ENCODE peak calls at places on chromosome 19, in six cellular contexts. One of them, this sample, is unnamed.

GRCh38 chr19:43841990-43842389 is 14.9 kb downstream of the ZNF283 start:
- DNase-seq in SHP77 treated with DMSO at 0.1 percent for 48 hours: no peak
- DNase-seq in endothelial cell: no peak
- DNase-seq in stimulated activated naive B cell treated with anti-CD40 and anti-IgM and Interleukin-4, amounts not matched to agents 10 μg/mL and 1 μg/mL and 100 μg/mL, for 72 hours: no peak
- DNase-seq in nucleus accumbens: no peak
- DNase-seq in activated CD8-positive, alpha-beta T cell treated with anti-CD3 and anti-CD28 coated beads for 36 hours: no peak
- DNase-seq in this sample: no peak

GRCh38 chr19:9498183-9498902 is at the start of gene ZNF560:
- DNase-seq in SHP77 treated with DMSO at 0.1 percent for 48 hours: no peak
- DNase-seq in endothelial cell: no peak
- DNase-seq in stimulated activated naive B cell treated with anti-CD40 and anti-IgM and Interleukin-4, amounts not matched to agents 10 μg/mL and 1 μg/mL and 100 μg/mL, for 72 hours: peak
- DNase-seq in nucleus accumbens: no peak
- DNase-seq in activated CD8-positive, alpha-beta T cell treated with anti-CD3 and anti-CD28 coated beads for 36 hours: peak
- DNase-seq in this sample: no peak

GRCh38 chr19:1481893-1482360 is 2.9 kb upstream of the C19orf25 start:
- DNase-seq in SHP77 treated with DMSO at 0.1 percent for 48 hours: no peak
- DNase-seq in endothelial cell: no peak
- DNase-seq in stimulated activated naive B cell treated with anti-CD40 and anti-IgM and Interleukin-4, amounts not matched to agents 10 μg/mL and 1 μg/mL and 100 μg/mL, for 72 hours: no peak
- DNase-seq in nucleus accumbens: no peak
- DNase-seq in activated CD8-positive, alpha-beta T cell treated with anti-CD3 and anti-CD28 coated beads for 36 hours: no peak
- DNase-seq in this sample: no peak

GRCh38 chr19:13155472-13156284 is 5.5 kb downstream of the IER2 start:
- DNase-seq in SHP77 treated with DMSO at 0.1 percent for 48 hours: peak
- DNase-seq in endothelial cell: peak
- DNase-seq in stimulated activated naive B cell treated with anti-CD40 and anti-IgM and Interleukin-4, amounts not matched to agents 10 μg/mL and 1 μg/mL and 100 μg/mL, for 72 hours: peak
- DNase-seq in nucleus accumbens: no peak
- DNase-seq in activated CD8-positive, alpha-beta T cell treated with anti-CD3 and anti-CD28 coated beads for 36 hours: peak
- DNase-seq in this sample: peak

GRCh38 chr19:57803594-57804325 is 11.0 kb downstream of the ZNF552 start:
- DNase-seq in SHP77 treated with DMSO at 0.1 percent for 48 hours: no peak
- DNase-seq in endothelial cell: peak
- DNase-seq in stimulated activated naive B cell treated with anti-CD40 and anti-IgM and Interleukin-4, amounts not matched to agents 10 μg/mL and 1 μg/mL and 100 μg/mL, for 72 hours: no peak
- DNase-seq in nucleus accumbens: no peak
- DNase-seq in activated CD8-positive, alpha-beta T cell treated with anti-CD3 and anti-CD28 coated beads for 36 hours: peak
- DNase-seq in this sample: peak

GRCh38 chr19:39104104-39104708 is 20.0 kb downstream of the ACP7 start:
- DNase-seq in SHP77 treated with DMSO at 0.1 percent for 48 hours: no peak
- DNase-seq in endothelial cell: no peak
- DNase-seq in stimulated activated naive B cell treated with anti-CD40 and anti-IgM and Interleukin-4, amounts not matched to agents 10 μg/mL and 1 μg/mL and 100 μg/mL, for 72 hours: no peak
- DNase-seq in nucleus accumbens: peak
- DNase-seq in activated CD8-positive, alpha-beta T cell treated with anti-CD3 and anti-CD28 coated beads for 36 hours: no peak
- DNase-seq in this sample: no peak

GRCh38 chr19:40165362-40165937 is 25.8 kb upstream of the MAP3K10 start:
- DNase-seq in SHP77 treated with DMSO at 0.1 percent for 48 hours: no peak
- DNase-seq in endothelial cell: peak
- DNase-seq in stimulated activated naive B cell treated with anti-CD40 and anti-IgM and Interleukin-4, amounts not matched to agents 10 μg/mL and 1 μg/mL and 100 μg/mL, for 72 hours: peak
- DNase-seq in nucleus accumbens: peak
- DNase-seq in activated CD8-positive, alpha-beta T cell treated with anti-CD3 and anti-CD28 coated beads for 36 hours: peak
- DNase-seq in this sample: peak

GRCh38 chr19:52227196-52227940 is 37.5 kb downstream of the PPP2R1A start:
- DNase-seq in SHP77 treated with DMSO at 0.1 percent for 48 hours: no peak
- DNase-seq in endothelial cell: no peak
- DNase-seq in stimulated activated naive B cell treated with anti-CD40 and anti-IgM and Interleukin-4, amounts not matched to agents 10 μg/mL and 1 μg/mL and 100 μg/mL, for 72 hours: no peak
- DNase-seq in nucleus accumbens: no peak
- DNase-seq in activated CD8-positive, alpha-beta T cell treated with anti-CD3 and anti-CD28 coated beads for 36 hours: no peak
- DNase-seq in this sample: no peak

GRCh38 chr19:489418-490196 is 6.7 kb upstream of the MADCAM1 start:
- DNase-seq in SHP77 treated with DMSO at 0.1 percent for 48 hours: no peak
- DNase-seq in endothelial cell: peak
- DNase-seq in stimulated activated naive B cell treated with anti-CD40 and anti-IgM and Interleukin-4, amounts not matched to agents 10 μg/mL and 1 μg/mL and 100 μg/mL, for 72 hours: no peak
- DNase-seq in nucleus accumbens: peak
- DNase-seq in activated CD8-positive, alpha-beta T cell treated with anti-CD3 and anti-CD28 coated beads for 36 hours: peak
- DNase-seq in this sample: peak

This sample was measured in retina.